ENCODE peak calls at places on chromosome 19, in nine cellular contexts. Z, B, T, G, V, M, K, Q and C are unnamed samples.

GRCh38 chr19:10603084-10603872 is 16.2 kb upstream of the AP1M2 start:
- DNase-seq in Z (no peak), B (peak), T (no peak), G (peak), V (no peak), M (peak), K (peak), Q (peak), C (no peak)

GRCh38 chr19:56217039-56217949 is 15.2 kb downstream of the ZSCAN5C start:
- DNase-seq in Z (peak), B (peak), T (peak), G (no peak), V (no peak), M (no peak), K (no peak), Q (no peak), C (no peak)

GRCh38 chr19:54160182-54160811 is 776 bp upstream of the LENG1 start:
- DNase-seq in Z (no peak), B (no peak), T (no peak), G (no peak), V (no peak), M (peak), K (no peak), Q (no peak), C (no peak)

GRCh38 chr19:4390017-4390861 is 10.1 kb downstream of the SH3GL1 start:
- DNase-seq in Z (no peak), B (no peak), T (no peak), G (no peak), V (no peak), M (no peak), K (no peak), Q (no peak), C (no peak)

GRCh38 chr19:45514376-45515051 is 7.2 kb downstream of the VASP start:
- DNase-seq in Z (no peak), B (no peak), T (no peak), G (no peak), V (no peak), M (no peak), K (no peak), Q (no peak), C (no peak)

GRCh38 chr19:58033741-58034475 is at the start of gene ZSCAN1:
- DNase-seq in Z (no peak), B (no peak), T (no peak), G (peak), V (no peak), M (no peak), K (peak), Q (peak), C (peak)

GRCh38 chr19:893775-894090 is 449 bp downstream of the RNU6-9 start:
- DNase-seq in Z (no peak), B (no peak), T (no peak), G (no peak), V (no peak), M (no peak), K (no peak), Q (no peak), C (no peak)

GRCh38 chr19:13208131-13208963 is 58.1 kb downstream of the IER2 start:
- DNase-seq in Z (peak), B (peak), T (peak), G (peak), V (no peak), M (no peak), K (no peak), Q (peak), C (no peak)

GRCh38 chr19:42374826-42375376 is 15.2 kb downstream of the CNFN start:
- DNase-seq in Z (no peak), B (no peak), T (no peak), G (no peak), V (no peak), M (no peak), K (no peak), Q (no peak), C (no peak)

GRCh38 chr19:41913476-41914190 is 14.6 kb downstream of the ERFL start:
- DNase-seq in Z (no peak), B (no peak), T (no peak), G (no peak), V (no peak), M (no peak), K (no peak), Q (no peak), C (no peak)

GRCh38 chr19:47145639-47146486 is 15.2 kb downstream of the SAE1 start:
- DNase-seq in Z (no peak), B (peak), T (no peak), G (no peak), V (no peak), M (no peak), K (peak), Q (no peak), C (no peak)

GRCh38 chr19:49741210-49741844 is 21.8 kb downstream of the TSKS start:
- DNase-seq in Z (no peak), B (no peak), T (no peak), G (no peak), V (peak), M (no peak), K (no peak), Q (no peak), C (no peak)

GRCh38 chr19:13700621-13701020 is 63.7 kb upstream of the MRI1 start:
- DNase-seq in Z (no peak), B (no peak), T (no peak), G (no peak), V (no peak), M (peak), K (no peak), Q (no peak), C (no peak)

GRCh38 chr19:14114854-14115253 is 2.7 kb downstream of the PRKACA start:
- DNase-seq in Z (no peak), B (peak), T (no peak), G (peak), V (peak), M (no peak), K (peak), Q (peak), C (no peak)

GRCh38 chr19:5621945-5622464 is 571 bp downstream of the SAFB2 start:
- DNase-seq in Z (no peak), B (no peak), T (no peak), G (peak), V (no peak), M (no peak), K (no peak), Q (no peak), C (no peak)

GRCh38 chr19:44626067-44626624 is 12.8 kb downstream of the IGSF23 start:
- DNase-seq in Z (peak), B (no peak), T (no peak), G (no peak), V (peak), M (no peak), K (no peak), Q (no peak), C (no peak)

GRCh38 chr19:55648657-55649578 is 906 bp downstream of the CCDC106 start:
- DNase-seq in Z (no peak), B (no peak), T (no peak), G (no peak), V (no peak), M (no peak), K (no peak), Q (no peak), C (no peak)

GRCh38 chr19:17385878-17386611 is 8.0 kb downstream of the CCDC194 start:
- DNase-seq in Z (no peak), B (peak), T (no peak), G (peak), V (no peak), M (no peak), K (peak), Q (peak), C (no peak)

GRCh38 chr19:2503521-2504109 is 27.7 kb downstream of the GADD45B start:
- DNase-seq in Z (no peak), B (peak), T (no peak), G (peak), V (peak), M (no peak), K (peak), Q (peak), C (no peak)

GRCh38 chr19:42066075-42066754 is 3.8 kb downstream of the GRIK5 start:
- DNase-seq in Z (no peak), B (peak), T (no peak), G (no peak), V (peak), M (peak), K (no peak), Q (no peak), C (peak)

GRCh38 chr19:30219682-30220081 is 152.5 kb upstream of the ZNF536 start:
- DNase-seq in Z (no peak), B (no peak), T (no peak), G (no peak), V (no peak), M (no peak), K (no peak), Q (no peak), C (no peak)